ENCODE peak calls at places on chromosome 5, in seven cellular contexts. X, H, Z, J, N, M and C are unnamed samples. For H3K9me3, the result is how much of the 10 kb centered on the place peaks cover.

GRCh38 chr5:6943197-6943596 is 230.0 kb downstream of the TENT4A start:
- DNase-seq in M (no peak), Z (no peak), H (no peak), J (no peak), X (no peak), N (no peak), C (no peak)

GRCh38 chr5:32233696-32234447 is 59.8 kb upstream of the GOLPH3 start:
- DNase-seq in M (no peak), Z (peak), H (peak), N (peak), J (peak), X (no peak), C (no peak)

GRCh38 chr5:149304195-149305072 is 32.8 kb downstream of the AFAP1L1 start:
- DNase-seq in J (no peak), N (no peak), X (no peak), M (no peak), Z (no peak), H (no peak), C (no peak)

GRCh38 chr5:27341342-27341741 is 303.0 kb upstream of the CDH9 start:
- DNase-seq in J (no peak), Z (no peak), M (no peak), N (no peak), X (no peak), H (no peak), C (no peak)

GRCh38 chr5:91301459-91301858 is 81.7 kb downstream of the ARRDC3 start:
- DNase-seq in N (no peak), X (no peak), Z (no peak), J (peak), H (peak), M (no peak), C (no peak)

GRCh38 chr5:169064093-169064492 is 236.8 kb downstream of the SLIT3 start:
- DNase-seq in H (no peak), Z (peak), M (no peak), J (no peak), X (no peak), N (no peak), C (no peak)

GRCh38 chr5:117943521-117943920 is 1044.8 kb downstream of the DTWD2 start:
- DNase-seq in M (no peak), X (no peak), H (no peak), N (no peak), J (no peak), Z (no peak), C (no peak)

GRCh38 chr5:115461506-115462290 is 82.9 kb downstream of the FEM1C start:
- DNase-seq in Z (no peak), N (no peak), X (no peak), M (peak), J (peak), H (peak), C (no peak)

GRCh38 chr5:171776176-171776575 is 9.4 kb upstream of the SMIM23 start:
- DNase-seq in X (no peak), N (no peak), Z (no peak), M (no peak), H (no peak), J (no peak), C (no peak)

GRCh38 chr5:95821110-95822021 is 1.2 kb downstream of the GLRX start:
- DNase-seq in X (no peak), M (no peak), Z (no peak), N (no peak), H (no peak), J (no peak), C (no peak)

GRCh38 chr5:95823738-95824609 is 1.4 kb upstream of the GLRX start:
- DNase-seq in J (peak), Z (peak), M (peak), N (peak), X (peak), H (peak), C (peak)

GRCh38 chr5:95822408-95823240 is at the start of gene GLRX:
- DNase-seq in M (peak), N (peak), X (peak), J (peak), H (peak), Z (peak), C (peak)

GRCh38 chr5:95823241-95823737 is 763 bp upstream of the GLRX start:
- DNase-seq in M (no peak), X (no peak), J (no peak), N (no peak), Z (no peak), H (no peak), C (no peak)

DNA sequence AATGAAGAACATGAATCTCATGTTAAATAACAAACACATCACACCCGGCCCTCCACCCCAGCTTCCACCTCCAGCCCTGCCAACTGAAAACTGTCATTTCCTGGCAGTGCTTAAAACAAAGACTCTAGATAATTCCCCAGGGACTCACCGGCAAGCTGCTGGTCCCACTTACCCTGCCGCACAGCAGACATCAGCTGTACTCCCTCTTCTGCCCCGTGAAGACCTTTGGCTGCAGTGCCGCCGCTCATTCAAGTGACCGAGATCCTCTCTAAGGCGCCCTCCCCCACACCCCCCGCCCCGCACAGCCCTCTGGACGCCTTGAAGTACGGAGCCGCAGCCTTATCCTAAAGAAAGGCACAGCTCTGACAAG is 503 bp downstream of the GLRX start:
- DNase-seq in H (peak), Z (peak), M (no peak), J (peak), N (peak), X (peak), C (no peak)
- H3K27ac ChIP-seq in H (peak), Z (peak), M (peak), J (peak), N (peak), X (peak), C (peak)

DNA sequence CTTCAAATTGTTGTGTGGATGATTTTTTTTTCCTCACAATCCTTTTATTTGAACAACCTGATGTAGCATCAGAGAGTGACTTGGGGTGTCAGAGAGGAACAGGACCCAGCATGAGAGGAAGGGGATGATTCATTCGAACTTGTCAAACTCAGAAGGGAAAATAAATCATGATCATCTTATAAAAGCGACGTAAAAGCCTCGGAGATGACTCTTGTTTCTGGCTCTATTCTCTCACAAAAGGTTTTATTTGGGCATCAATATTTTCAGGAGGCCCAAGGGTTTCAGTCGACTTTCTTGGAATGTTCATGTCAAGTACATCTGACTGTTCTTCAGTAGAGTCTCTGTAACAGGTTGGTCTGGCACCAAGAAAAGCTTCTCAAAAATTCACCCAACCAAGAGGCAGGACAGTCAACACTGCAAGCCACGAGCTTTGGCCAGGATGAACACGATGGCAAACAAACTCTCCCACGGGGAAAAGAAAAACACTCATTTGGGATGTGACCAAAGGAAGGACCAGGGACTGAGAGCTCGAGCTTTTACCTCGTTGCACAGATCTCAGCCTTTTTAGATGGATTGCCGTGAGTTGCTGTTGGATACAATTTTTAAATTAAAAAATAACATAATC is 55.1 kb downstream of the ANKH start:
- DNase-seq in Z (no peak), N (no peak), M (no peak), J (no peak), H (no peak), X (no peak), C (no peak)
- H3K4me3 ChIP-seq in Z (no peak), N (no peak), M (no peak), J (no peak), H (no peak), X (no peak), C (no peak)

DNA sequence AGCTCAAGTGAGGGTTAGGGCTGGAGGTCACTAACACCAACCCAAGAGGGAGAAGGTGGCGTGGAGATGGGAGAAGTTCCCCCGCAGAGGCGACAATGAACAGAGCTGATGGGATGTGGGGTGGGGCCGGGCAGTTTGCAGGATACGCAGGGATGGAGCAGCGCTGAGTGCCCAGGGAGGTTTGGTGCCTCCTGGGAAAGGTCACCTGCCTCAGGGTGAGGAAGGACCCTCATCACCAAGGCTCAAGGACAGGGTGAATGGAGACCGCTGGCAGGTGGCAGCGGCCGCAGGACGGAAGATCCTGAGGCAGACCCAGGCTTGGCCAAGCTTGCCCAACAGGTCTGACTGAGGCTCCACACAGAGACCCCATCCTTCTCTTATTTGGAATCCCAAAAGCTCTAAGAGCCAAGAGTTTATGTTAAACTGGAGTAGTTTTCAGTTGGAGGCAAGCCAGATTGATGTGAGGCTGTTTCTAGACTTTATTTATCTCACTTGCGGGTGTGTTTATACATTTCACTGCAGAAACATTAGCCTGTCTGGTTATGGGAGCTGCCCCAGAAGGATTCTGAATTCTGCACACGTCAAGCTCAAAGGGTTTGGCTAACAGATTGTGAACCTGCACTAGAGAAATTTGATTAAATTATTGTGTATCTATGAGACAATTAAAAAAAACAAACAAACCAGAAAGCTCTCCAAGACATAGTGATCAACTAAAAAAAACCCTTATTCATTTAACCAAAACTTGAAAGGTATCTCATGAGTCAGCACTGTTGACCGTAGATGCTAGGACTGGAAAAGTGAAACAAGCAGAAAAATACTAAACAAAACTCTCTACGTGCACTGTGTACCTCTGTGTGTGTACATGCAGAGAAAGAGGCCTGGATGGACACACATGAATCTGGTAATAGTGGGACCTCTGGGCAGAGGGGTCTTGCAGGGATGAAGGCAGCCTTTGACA is 146.2 kb upstream of the PHYKPL start:
- DNase-seq in H (peak), J (peak), X (no peak), N (no peak), M (no peak), Z (no peak), C (no peak)
- H3K9me3 ChIP-seq in H (under half), J (under half), X (under half), N (under half), M (half or more), Z (under half), C (under half)

DNA sequence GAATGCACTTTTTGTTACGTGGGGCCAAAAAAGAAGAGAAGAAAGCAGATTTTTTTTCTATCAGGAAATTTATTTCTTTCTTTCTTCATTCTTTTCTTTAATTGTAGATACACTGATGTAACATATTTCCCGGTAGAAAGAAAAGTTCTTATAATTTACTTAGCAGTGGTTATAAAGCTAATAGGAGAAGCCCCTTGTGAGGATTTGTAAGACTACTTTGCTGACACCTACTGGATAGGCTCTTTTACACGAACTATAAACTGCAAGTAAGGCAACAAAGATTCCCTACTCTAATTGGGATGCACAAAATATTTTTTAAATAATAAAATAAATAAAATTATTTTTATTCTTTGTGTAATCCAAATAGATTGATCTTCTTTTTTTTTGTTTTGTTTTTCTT is 284.4 kb downstream of the DNAH5 start:
- DNase-seq in N (no peak), M (no peak), J (peak), X (no peak), Z (no peak), H (no peak), C (no peak)
- H3K27ac ChIP-seq in N (no peak), M (no peak), J (no peak), X (no peak), Z (no peak), H (no peak), C (no peak)

GRCh38 chr5:174418809-174419522 is 305.4 kb upstream of the MSX2 start:
- DNase-seq in J (no peak), X (no peak), H (no peak), N (no peak), M (no peak), Z (no peak), C (no peak)
- H3K4me3 ChIP-seq in J (peak), X (no peak), H (peak), N (no peak), M (peak), Z (peak), C (no peak)